ENCODE peak calls at places on chromosomes 7 and 10, in six cellular contexts. S is pancreas, V is NCI-H2171 treated with DMSO at 0.1 percent for 48 hours, B is vagina, F is left lung, R is T-helper 1 cell. A is an unnamed sample.

GRCh38 chr10:122282253-122282671 is 11.2 kb downstream of the BTBD16 start:
- DNase-seq in S (no peak), B (no peak), F (no peak), R (no peak), V (no peak), A (no peak)

GRCh38 chr7:7772385-7772784 is 54.0 kb upstream of the RPA3 start:
- DNase-seq in S (no peak), B (no peak), F (no peak), R (no peak), V (peak), A (no peak)

GRCh38 chr7:135147899-135148721 is at the start of gene TMEM140:
- DNase-seq in R (peak), F (no peak), B (no peak), V (no peak), S (peak), A (no peak)

GRCh38 chr10:91589015-91589655 is 43.7 kb downstream of the PPP1R3C start:
- DNase-seq in R (no peak), V (no peak), B (no peak), F (no peak), S (no peak), A (no peak)

GRCh38 chr10:52818019-52818418 is 45.4 kb upstream of the MBL2 start:
- DNase-seq in V (peak), F (no peak), R (no peak), B (no peak), S (no peak), A (peak)

GRCh38 chr10:86968271-86968993 is at the start of gene ADIRF:
- DNase-seq in F (peak), B (peak), S (peak), V (peak), R (no peak), A (no peak)

GRCh38 chr7:1027285-1028043 is 16.9 kb upstream of the GPR146 start:
- DNase-seq in R (no peak), S (peak), B (no peak), V (no peak), F (peak), A (peak)

GRCh38 chr7:135341049-135341448 is 107.4 kb downstream of the STRA8 start:
- DNase-seq in F (no peak), R (no peak), B (no peak), V (no peak), S (no peak), A (peak)

GRCh38 chr7:7125993-7126392 is 56.4 kb upstream of the C1GALT1 start:
- DNase-seq in F (no peak), S (no peak), V (no peak), B (no peak), R (no peak), A (no peak)